ENCODE peak calls at places on chromosomes 13 and 19, in eight cellular contexts. H is right atrium auricular region; L is CD8-positive, alpha-beta T cell; M is IMR-90; X is BE2C; I is neural crest cell; V is OCI-LY7; Y is tibial nerve. G is an unnamed sample.

GRCh38 chr13:60759499-60759898 is 362.5 kb downstream of the TDRD3 start:
- DNase-seq in H (no peak), V (no peak), Y (no peak), X (no peak), M (no peak), L (no peak), I (no peak), G (no peak)

GRCh38 chr19:54523403-54523802 is 20.8 kb downstream of the LAIR2 start:
- DNase-seq in I (no peak), X (no peak), L (no peak), M (peak), H (no peak), V (no peak), Y (no peak), G (no peak)

GRCh38 chr19:41584931-41585330 is 9.0 kb downstream of the CEACAM21 start:
- DNase-seq in I (no peak), Y (no peak), M (no peak), X (no peak), H (no peak), L (no peak), V (no peak), G (no peak)

GRCh38 chr19:15508035-15508710 is at the start of gene CYP4F22:
- DNase-seq in H (no peak), Y (no peak), M (no peak), I (no peak), V (no peak), L (no peak), X (no peak), G (no peak)

GRCh38 chr19:7211191-7211988 is 82.8 kb downstream of the INSR start:
- DNase-seq in V (no peak), L (no peak), X (no peak), H (peak), M (peak), Y (no peak), I (no peak), G (no peak)

GRCh38 chr13:97226788-97227627 is 4.9 kb downstream of the MBNL2 start:
- DNase-seq in L (peak), Y (no peak), M (no peak), H (no peak), V (peak), X (no peak), I (no peak), G (no peak)

GRCh38 chr13:30181856-30182651 is 125.3 kb downstream of the KATNAL1 start:
- DNase-seq in L (no peak), X (no peak), M (no peak), I (no peak), V (no peak), H (no peak), Y (no peak), G (no peak)

GRCh38 chr13:37127706-37128241 is 22.3 kb upstream of the CSNK1A1L start:
- DNase-seq in V (no peak), M (peak), Y (peak), L (no peak), X (no peak), H (peak), I (no peak), G (no peak)

GRCh38 chr13:112992931-112993700 is 24.1 kb downstream of the MCF2L start:
- DNase-seq in L (no peak), H (no peak), X (no peak), I (no peak), Y (no peak), V (no peak), M (no peak), G (no peak)
- TF ChIP-seq CTCF in L (no peak), H (no peak), X (no peak), I (no peak), Y (no peak), V (no peak), M (no peak), G (no peak)

GRCh38 chr19:18304496-18305312 is 18.2 kb downstream of the LSM4 start:
- DNase-seq in L (peak), V (peak), Y (peak), M (peak), I (peak), X (peak), H (peak), G (peak)
- TF ChIP-seq CTCF in L (no peak), V (peak), Y (no peak), M (no peak), I (no peak), X (peak), H (no peak), G (no peak)

GRCh38 chr19:35024095-35024494 is 6.2 kb upstream of the SCN1B start:
- DNase-seq in V (no peak), H (no peak), Y (no peak), X (no peak), M (no peak), L (no peak), I (no peak), G (no peak)
- TF ChIP-seq CTCF in V (no peak), H (no peak), Y (no peak), X (no peak), M (no peak), L (no peak), I (no peak), G (no peak)

GRCh38 chr19:11663162-11663561 is 65.9 kb downstream of the ZNF627 start:
- DNase-seq in V (no peak), Y (no peak), H (no peak), L (no peak), M (no peak), I (no peak), X (no peak), G (no peak)
- TF ChIP-seq CTCF in V (no peak), Y (no peak), H (no peak), L (no peak), M (no peak), I (no peak), X (no peak), G (no peak)

DNA sequence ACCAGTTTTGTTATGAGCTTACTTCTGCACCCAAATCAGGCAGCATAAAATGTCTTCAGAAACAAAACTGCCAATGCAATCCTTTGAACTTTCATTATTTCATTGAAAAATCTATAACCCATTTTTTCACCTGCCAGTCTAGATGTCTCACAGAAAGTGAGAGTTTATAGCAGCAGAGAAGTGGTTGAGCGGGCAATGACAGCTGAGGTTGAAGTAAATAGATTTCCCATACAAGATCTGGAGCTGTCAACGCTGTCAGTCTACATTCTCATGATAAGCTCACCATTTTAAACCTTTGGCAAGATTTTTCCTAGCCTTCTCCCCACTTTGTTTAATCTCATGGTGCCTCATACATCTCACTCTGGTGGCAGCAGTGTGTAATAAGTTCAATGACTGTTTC is 1144.9 kb upstream of the PCDH9 start:
- DNase-seq in Y (no peak), I (no peak), V (no peak), H (no peak), L (no peak), X (no peak), M (no peak), G (no peak)
- TF ChIP-seq CTCF in Y (no peak), I (no peak), V (no peak), H (no peak), L (no peak), X (no peak), M (no peak), G (no peak)

GRCh38 chr13:33232883-33233282 is 52.7 kb downstream of the STARD13 start:
- DNase-seq in X (no peak), H (no peak), V (no peak), M (no peak), Y (no peak), I (no peak), L (no peak), G (no peak)

GRCh38 chr13:33233547-33233946 is 52.0 kb downstream of the STARD13 start:
- DNase-seq in L (no peak), Y (no peak), M (no peak), V (no peak), I (no peak), X (no peak), H (no peak), G (no peak)

GRCh38 chr13:33236021-33236420 is 49.5 kb downstream of the STARD13 start:
- DNase-seq in H (no peak), M (peak), Y (no peak), V (no peak), I (no peak), L (no peak), X (no peak), G (no peak)

GRCh38 chr13:33235564-33235963 is 50.0 kb downstream of the STARD13 start:
- DNase-seq in V (no peak), L (no peak), Y (no peak), H (no peak), M (no peak), X (no peak), I (no peak), G (no peak)

DNA sequence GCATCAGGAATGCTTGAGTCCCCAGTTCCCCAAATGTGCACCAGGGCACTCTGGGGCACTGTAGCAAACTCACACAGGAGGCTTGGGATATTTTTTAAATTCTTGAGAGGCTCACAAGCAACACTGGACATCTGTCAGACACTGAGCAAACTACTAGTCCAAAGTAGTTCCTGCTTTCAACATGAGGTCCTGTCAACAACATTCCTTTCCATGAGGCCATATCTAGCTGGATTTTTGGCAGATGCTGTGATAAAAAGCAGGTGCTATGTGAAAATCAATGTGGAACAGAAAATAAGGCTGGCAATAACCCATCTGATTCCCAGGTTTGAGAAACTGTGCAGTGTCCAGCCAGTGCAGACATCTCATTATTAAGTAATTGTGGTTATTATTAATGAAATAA is 50.5 kb downstream of the STARD13 start:
- DNase-seq in M (peak), H (no peak), L (no peak), I (no peak), Y (peak), V (no peak), X (no peak), G (no peak)
- TF ChIP-seq CTCF in M (no peak), H (no peak), L (no peak), I (no peak), Y (no peak), V (no peak), X (no peak), G (no peak)